ENCODE peak calls at places on chromosomes 2 and 18, in eight cellular contexts. One of them, this sample, is unnamed.

GRCh38 chr2:226426292-226426736 is 373.3 kb downstream of the IRS1 start:
- DNase-seq in esophagus muscularis mucosa: no peak
- DNase-seq in stomach: no peak
- DNase-seq in HL-60: no peak
- DNase-seq in SK-N-SH: no peak
- DNase-seq in K562: no peak
- DNase-seq in GM23338: no peak
- DNase-seq in sigmoid colon: no peak
- DNase-seq in this sample: peak

GRCh38 chr18:36688020-36688965 is 140.5 kb downstream of the TPGS2 start:
- DNase-seq in esophagus muscularis mucosa: no peak
- DNase-seq in stomach: peak
- DNase-seq in HL-60: peak
- DNase-seq in SK-N-SH: peak
- DNase-seq in K562: peak
- DNase-seq in GM23338: peak
- DNase-seq in sigmoid colon: no peak
- DNase-seq in this sample: no peak

GRCh38 chr2:98269830-98270229 is 76.4 kb upstream of the CNGA3 start:
- DNase-seq in esophagus muscularis mucosa: no peak
- DNase-seq in stomach: no peak
- DNase-seq in HL-60: no peak
- DNase-seq in SK-N-SH: no peak
- DNase-seq in K562: no peak
- DNase-seq in GM23338: no peak
- DNase-seq in sigmoid colon: no peak
- DNase-seq in this sample: no peak

GRCh38 chr2:204175552-204176271 is 239.1 kb downstream of the ICOS start:
- DNase-seq in esophagus muscularis mucosa: no peak
- DNase-seq in stomach: no peak
- DNase-seq in HL-60: no peak
- DNase-seq in SK-N-SH: peak
- DNase-seq in K562: no peak
- DNase-seq in GM23338: no peak
- DNase-seq in sigmoid colon: no peak
- DNase-seq in this sample: no peak

GRCh38 chr18:47931707-47932103 is 1.2 kb upstream of the SMAD2 start:
- DNase-seq in esophagus muscularis mucosa: no peak
- DNase-seq in stomach: peak
- DNase-seq in HL-60: peak
- DNase-seq in SK-N-SH: peak
- DNase-seq in K562: peak
- DNase-seq in GM23338: peak
- DNase-seq in sigmoid colon: no peak
- DNase-seq in this sample: no peak

GRCh38 chr2:62467100-62467474 is 38.9 kb downstream of the TMEM17 start:
- DNase-seq in esophagus muscularis mucosa: no peak
- DNase-seq in stomach: no peak
- DNase-seq in HL-60: no peak
- DNase-seq in SK-N-SH: no peak
- DNase-seq in K562: no peak
- DNase-seq in GM23338: no peak
- DNase-seq in sigmoid colon: no peak
- DNase-seq in this sample: no peak

GRCh38 chr2:133063792-133064191 is 393.8 kb upstream of the LYPD1 start:
- DNase-seq in esophagus muscularis mucosa: no peak
- DNase-seq in stomach: no peak
- DNase-seq in HL-60: no peak
- DNase-seq in SK-N-SH: no peak
- DNase-seq in K562: no peak
- DNase-seq in GM23338: peak
- DNase-seq in sigmoid colon: no peak
- DNase-seq in this sample: peak

GRCh38 chr2:28163028-28163427 is 229.6 kb upstream of the FOSL2 start:
- DNase-seq in esophagus muscularis mucosa: no peak
- DNase-seq in stomach: no peak
- DNase-seq in HL-60: no peak
- DNase-seq in SK-N-SH: no peak
- DNase-seq in K562: no peak
- DNase-seq in GM23338: no peak
- DNase-seq in sigmoid colon: no peak
- DNase-seq in this sample: no peak

GRCh38 chr2:168138369-168138768 is 109.0 kb downstream of the STK39 start:
- DNase-seq in esophagus muscularis mucosa: peak
- DNase-seq in stomach: peak
- DNase-seq in HL-60: no peak
- DNase-seq in SK-N-SH: no peak
- DNase-seq in K562: no peak
- DNase-seq in GM23338: no peak
- DNase-seq in sigmoid colon: no peak
- DNase-seq in this sample: no peak

GRCh38 chr18:23920054-23920453 is 94.5 kb upstream of the TTC39C start:
- DNase-seq in esophagus muscularis mucosa: no peak
- DNase-seq in stomach: no peak
- DNase-seq in HL-60: no peak
- DNase-seq in SK-N-SH: no peak
- DNase-seq in K562: no peak
- DNase-seq in GM23338: no peak
- DNase-seq in sigmoid colon: no peak
- DNase-seq in this sample: no peak

GRCh38 chr2:31534636-31535035 is 46.1 kb downstream of the SRD5A2 start:
- DNase-seq in esophagus muscularis mucosa: no peak
- DNase-seq in stomach: no peak
- DNase-seq in HL-60: no peak
- DNase-seq in SK-N-SH: no peak
- DNase-seq in K562: no peak
- DNase-seq in GM23338: no peak
- DNase-seq in sigmoid colon: no peak
- DNase-seq in this sample: no peak

GRCh38 chr2:108346827-108347226 is 30.9 kb upstream of the SULT1C4 start:
- DNase-seq in esophagus muscularis mucosa: no peak
- DNase-seq in stomach: no peak
- DNase-seq in HL-60: no peak
- DNase-seq in SK-N-SH: no peak
- DNase-seq in K562: peak
- DNase-seq in GM23338: no peak
- DNase-seq in sigmoid colon: no peak
- DNase-seq in this sample: no peak

GRCh38 chr2:176768185-176768584 is 444.4 kb upstream of the HNRNPA3 start:
- DNase-seq in esophagus muscularis mucosa: no peak
- DNase-seq in stomach: no peak
- DNase-seq in HL-60: no peak
- DNase-seq in SK-N-SH: no peak
- DNase-seq in K562: no peak
- DNase-seq in GM23338: no peak
- DNase-seq in sigmoid colon: no peak
- DNase-seq in this sample: no peak

GRCh38 chr18:5237083-5237722 is 40.1 kb upstream of the AKAIN1 start:
- DNase-seq in esophagus muscularis mucosa: no peak
- DNase-seq in stomach: no peak
- DNase-seq in HL-60: no peak
- DNase-seq in SK-N-SH: no peak
- DNase-seq in K562: peak
- DNase-seq in GM23338: no peak
- DNase-seq in sigmoid colon: peak
- DNase-seq in this sample: no peak

GRCh38 chr18:25710981-25711380 is 359.0 kb upstream of the ZNF521 start:
- DNase-seq in esophagus muscularis mucosa: no peak
- DNase-seq in stomach: no peak
- DNase-seq in HL-60: no peak
- DNase-seq in SK-N-SH: no peak
- DNase-seq in K562: no peak
- DNase-seq in GM23338: no peak
- DNase-seq in sigmoid colon: no peak
- DNase-seq in this sample: no peak

GRCh38 chr18:25713104-25713503 is 361.1 kb upstream of the ZNF521 start:
- DNase-seq in esophagus muscularis mucosa: no peak
- DNase-seq in stomach: no peak
- DNase-seq in HL-60: no peak
- DNase-seq in SK-N-SH: no peak
- DNase-seq in K562: no peak
- DNase-seq in GM23338: no peak
- DNase-seq in sigmoid colon: no peak
- DNase-seq in this sample: no peak
- TF ChIP-seq POLR2AphosphoS5 in esophagus muscularis mucosa: no peak
- TF ChIP-seq POLR2AphosphoS5 in stomach: no peak
- TF ChIP-seq POLR2AphosphoS5 in HL-60: no peak
- TF ChIP-seq POLR2AphosphoS5 in SK-N-SH: no peak
- TF ChIP-seq POLR2AphosphoS5 in K562: no peak
- TF ChIP-seq POLR2AphosphoS5 in GM23338: no peak
- TF ChIP-seq POLR2AphosphoS5 in sigmoid colon: no peak
- TF ChIP-seq POLR2AphosphoS5 in this sample: no peak

GRCh38 chr18:77206676-77207370 is 42.8 kb upstream of the GALR1 start:
- DNase-seq in esophagus muscularis mucosa: no peak
- DNase-seq in stomach: no peak
- DNase-seq in HL-60: no peak
- DNase-seq in SK-N-SH: no peak
- DNase-seq in K562: no peak
- DNase-seq in GM23338: no peak
- DNase-seq in sigmoid colon: peak
- DNase-seq in this sample: no peak

GRCh38 chr18:77208969-77209368 is 40.7 kb upstream of the GALR1 start:
- DNase-seq in esophagus muscularis mucosa: no peak
- DNase-seq in stomach: peak
- DNase-seq in HL-60: peak
- DNase-seq in SK-N-SH: no peak
- DNase-seq in K562: no peak
- DNase-seq in GM23338: no peak
- DNase-seq in sigmoid colon: peak
- DNase-seq in this sample: no peak

GRCh38 chr18:77209587-77209986 is 40.1 kb upstream of the GALR1 start:
- DNase-seq in esophagus muscularis mucosa: no peak
- DNase-seq in stomach: no peak
- DNase-seq in HL-60: no peak
- DNase-seq in SK-N-SH: no peak
- DNase-seq in K562: no peak
- DNase-seq in GM23338: no peak
- DNase-seq in sigmoid colon: no peak
- DNase-seq in this sample: no peak

GRCh38 chr18:77205769-77206168 is 43.9 kb upstream of the GALR1 start:
- DNase-seq in esophagus muscularis mucosa: no peak
- DNase-seq in stomach: no peak
- DNase-seq in HL-60: no peak
- DNase-seq in SK-N-SH: no peak
- DNase-seq in K562: no peak
- DNase-seq in GM23338: no peak
- DNase-seq in sigmoid colon: no peak
- DNase-seq in this sample: no peak

GRCh38 chr18:77207540-77207939 is 42.1 kb upstream of the GALR1 start:
- DNase-seq in esophagus muscularis mucosa: no peak
- DNase-seq in stomach: peak
- DNase-seq in HL-60: peak
- DNase-seq in SK-N-SH: peak
- DNase-seq in K562: no peak
- DNase-seq in GM23338: peak
- DNase-seq in sigmoid colon: peak
- DNase-seq in this sample: no peak
- H3K4me3 ChIP-seq in esophagus muscularis mucosa: no peak
- H3K4me3 ChIP-seq in stomach: no peak
- H3K4me3 ChIP-seq in HL-60: no peak
- H3K4me3 ChIP-seq in SK-N-SH: no peak
- H3K4me3 ChIP-seq in K562: no peak
- H3K4me3 ChIP-seq in GM23338: no peak
- H3K4me3 ChIP-seq in sigmoid colon: no peak
- H3K4me3 ChIP-seq in this sample: no peak

GRCh38 chr2:105373895-105374401 is 24.9 kb downstream of the FHL2 start:
- DNase-seq in esophagus muscularis mucosa: no peak
- DNase-seq in stomach: no peak
- DNase-seq in HL-60: no peak
- DNase-seq in SK-N-SH: no peak
- DNase-seq in K562: no peak
- DNase-seq in GM23338: no peak
- DNase-seq in sigmoid colon: no peak
- DNase-seq in this sample: no peak

GRCh38 chr2:105369777-105370690 is 28.8 kb downstream of the FHL2 start:
- DNase-seq in esophagus muscularis mucosa: no peak
- DNase-seq in stomach: peak
- DNase-seq in HL-60: peak
- DNase-seq in SK-N-SH: peak
- DNase-seq in K562: peak
- DNase-seq in GM23338: peak
- DNase-seq in sigmoid colon: peak
- DNase-seq in this sample: peak

GRCh38 chr2:105373344-105373781 is 25.5 kb downstream of the FHL2 start:
- DNase-seq in esophagus muscularis mucosa: no peak
- DNase-seq in stomach: peak
- DNase-seq in HL-60: no peak
- DNase-seq in SK-N-SH: no peak
- DNase-seq in K562: no peak
- DNase-seq in GM23338: no peak
- DNase-seq in sigmoid colon: peak
- DNase-seq in this sample: no peak

GRCh38 chr2:105371156-105371555 is 27.7 kb downstream of the FHL2 start:
- DNase-seq in esophagus muscularis mucosa: no peak
- DNase-seq in stomach: no peak
- DNase-seq in HL-60: no peak
- DNase-seq in SK-N-SH: no peak
- DNase-seq in K562: no peak
- DNase-seq in GM23338: no peak
- DNase-seq in sigmoid colon: no peak
- DNase-seq in this sample: no peak

GRCh38 chr2:105371810-105372209 is 27.0 kb downstream of the FHL2 start:
- DNase-seq in esophagus muscularis mucosa: no peak
- DNase-seq in stomach: no peak
- DNase-seq in HL-60: no peak
- DNase-seq in SK-N-SH: no peak
- DNase-seq in K562: no peak
- DNase-seq in GM23338: no peak
- DNase-seq in sigmoid colon: no peak
- DNase-seq in this sample: no peak
- TF ChIP-seq POLR2AphosphoS5 in esophagus muscularis mucosa: no peak
- TF ChIP-seq POLR2AphosphoS5 in stomach: peak
- TF ChIP-seq POLR2AphosphoS5 in HL-60: no peak
- TF ChIP-seq POLR2AphosphoS5 in SK-N-SH: no peak
- TF ChIP-seq POLR2AphosphoS5 in K562: no peak
- TF ChIP-seq POLR2AphosphoS5 in GM23338: no peak
- TF ChIP-seq POLR2AphosphoS5 in sigmoid colon: no peak
- TF ChIP-seq POLR2AphosphoS5 in this sample: no peak

DNA sequence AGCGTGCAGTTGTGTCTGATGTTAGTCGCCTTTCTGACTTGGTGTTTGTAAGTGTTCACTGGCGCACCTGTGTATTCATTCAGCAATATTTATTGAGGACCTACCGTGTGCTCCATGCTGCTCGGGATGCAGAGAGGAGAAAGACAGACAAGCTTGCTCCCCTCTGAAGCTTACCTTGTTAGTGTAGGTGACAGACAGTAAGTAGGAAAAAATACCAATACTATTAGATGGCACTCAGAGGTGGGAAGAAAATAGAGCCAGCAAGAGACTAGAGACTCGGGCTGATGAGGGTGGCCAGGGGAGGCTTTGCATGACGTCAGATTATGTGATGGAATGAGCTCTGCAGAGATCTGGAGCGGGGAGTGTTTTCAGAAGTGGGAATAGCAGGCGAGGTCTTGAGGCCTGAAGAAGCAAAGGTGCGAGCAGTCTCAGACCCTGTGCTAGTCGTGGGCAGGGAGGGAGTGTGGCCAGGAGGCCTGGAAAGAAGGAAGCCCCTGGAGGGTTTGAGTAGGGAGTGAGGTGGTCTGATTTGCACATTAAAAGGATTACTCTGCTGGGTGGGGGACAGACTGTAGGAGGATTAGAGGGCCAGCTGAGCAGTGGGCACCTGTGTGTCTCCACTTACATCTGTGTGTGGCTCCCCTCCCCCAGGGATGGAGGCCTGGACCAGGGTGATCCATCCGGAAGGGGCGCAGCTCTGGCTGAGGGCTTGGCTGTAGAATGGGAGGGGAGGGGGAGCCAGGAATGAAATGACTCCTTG is 11.8 kb downstream of the MTCL1 start:
- DNase-seq in esophagus muscularis mucosa: no peak
- DNase-seq in stomach: no peak
- DNase-seq in HL-60: no peak
- DNase-seq in SK-N-SH: no peak
- DNase-seq in K562: no peak
- DNase-seq in GM23338: peak
- DNase-seq in sigmoid colon: no peak
- DNase-seq in this sample: no peak
- H3K4me3 ChIP-seq in esophagus muscularis mucosa: no peak
- H3K4me3 ChIP-seq in stomach: no peak
- H3K4me3 ChIP-seq in HL-60: no peak
- H3K4me3 ChIP-seq in SK-N-SH: no peak
- H3K4me3 ChIP-seq in K562: no peak
- H3K4me3 ChIP-seq in GM23338: peak
- H3K4me3 ChIP-seq in sigmoid colon: no peak
- H3K4me3 ChIP-seq in this sample: no peak